ENCODE peak calls at places on chromosomes 12 and 14, in nine cellular contexts. One of them, this sample, is unnamed.
A peak's percentile ranks its signal among the peaks of the same experiment; 100 is the strongest.

GRCh38 chr12:95942106-95942531 is 295 bp downstream of the CCDC38 start:
- DNase-seq in CD4-positive, alpha-beta T cell: no peak
- DNase-seq in Peyer's patch: peak; percentile 18
- DNase-seq in stomach: no peak
- DNase-seq in foreskin keratinocyte: peak; percentile 22
- DNase-seq in dorsolateral prefrontal cortex: no peak
- DNase-seq in H9: no peak
- DNase-seq in right lobe of liver: no peak
- DNase-seq in CD8-positive, alpha-beta T cell: no peak
- DNase-seq in this sample: no peak

GRCh38 chr14:88791629-88792571 is 853 bp downstream of the EML5 start:
- DNase-seq in CD4-positive, alpha-beta T cell: peak; percentile 7
- DNase-seq in Peyer's patch: peak; percentile 31
- DNase-seq in stomach: peak; percentile 28
- DNase-seq in foreskin keratinocyte: no peak
- DNase-seq in dorsolateral prefrontal cortex: peak; percentile 28
- DNase-seq in H9: peak; percentile 37
- DNase-seq in right lobe of liver: peak; percentile 58
- DNase-seq in CD8-positive, alpha-beta T cell: no peak
- DNase-seq in this sample: peak; percentile 54

GRCh38 chr14:20302042-20302761 is 3.5 kb downstream of the TTC5 start:
- DNase-seq in CD4-positive, alpha-beta T cell: no peak
- DNase-seq in Peyer's patch: no peak
- DNase-seq in stomach: no peak
- DNase-seq in foreskin keratinocyte: peak; percentile 20
- DNase-seq in dorsolateral prefrontal cortex: no peak
- DNase-seq in H9: no peak
- DNase-seq in right lobe of liver: no peak
- DNase-seq in CD8-positive, alpha-beta T cell: no peak
- DNase-seq in this sample: no peak

GRCh38 chr12:5433840-5434646 is 2.1 kb downstream of the NTF3 start:
- DNase-seq in CD4-positive, alpha-beta T cell: no peak
- DNase-seq in Peyer's patch: no peak
- DNase-seq in stomach: no peak
- DNase-seq in foreskin keratinocyte: no peak
- DNase-seq in dorsolateral prefrontal cortex: no peak
- DNase-seq in H9: no peak
- DNase-seq in right lobe of liver: no peak
- DNase-seq in CD8-positive, alpha-beta T cell: no peak
- DNase-seq in this sample: no peak

GRCh38 chr14:38311655-38312054 is 55.8 kb upstream of the CLEC14A start:
- DNase-seq in CD4-positive, alpha-beta T cell: no peak
- DNase-seq in Peyer's patch: no peak
- DNase-seq in stomach: no peak
- DNase-seq in foreskin keratinocyte: no peak
- DNase-seq in dorsolateral prefrontal cortex: no peak
- DNase-seq in H9: no peak
- DNase-seq in right lobe of liver: no peak
- DNase-seq in CD8-positive, alpha-beta T cell: no peak
- DNase-seq in this sample: no peak

GRCh38 chr14:20493634-20494033 is 11.7 kb upstream of the RNASE10 start:
- DNase-seq in CD4-positive, alpha-beta T cell: no peak
- DNase-seq in Peyer's patch: no peak
- DNase-seq in stomach: no peak
- DNase-seq in foreskin keratinocyte: no peak
- DNase-seq in dorsolateral prefrontal cortex: no peak
- DNase-seq in H9: no peak
- DNase-seq in right lobe of liver: no peak
- DNase-seq in CD8-positive, alpha-beta T cell: no peak
- DNase-seq in this sample: no peak

GRCh38 chr12:41967668-41968649 is 176.7 kb downstream of the GXYLT1 start:
- DNase-seq in CD4-positive, alpha-beta T cell: no peak
- DNase-seq in Peyer's patch: no peak
- DNase-seq in stomach: no peak
- DNase-seq in foreskin keratinocyte: peak; percentile 11
- DNase-seq in dorsolateral prefrontal cortex: no peak
- DNase-seq in H9: peak; percentile 77
- DNase-seq in right lobe of liver: no peak
- DNase-seq in CD8-positive, alpha-beta T cell: no peak
- DNase-seq in this sample: no peak

GRCh38 chr14:38999949-39000348 is 103.1 kb downstream of the SEC23A start:
- DNase-seq in CD4-positive, alpha-beta T cell: no peak
- DNase-seq in Peyer's patch: no peak
- DNase-seq in stomach: no peak
- DNase-seq in foreskin keratinocyte: no peak
- DNase-seq in dorsolateral prefrontal cortex: no peak
- DNase-seq in H9: no peak
- DNase-seq in right lobe of liver: no peak
- DNase-seq in CD8-positive, alpha-beta T cell: no peak
- DNase-seq in this sample: no peak

GRCh38 chr12:53380797-53381738 is 1.1 kb downstream of the SP1 start:
- DNase-seq in CD4-positive, alpha-beta T cell: no peak
- DNase-seq in Peyer's patch: no peak
- DNase-seq in stomach: no peak
- DNase-seq in foreskin keratinocyte: peak; percentile 60
- DNase-seq in dorsolateral prefrontal cortex: no peak
- DNase-seq in H9: peak; percentile 48
- DNase-seq in right lobe of liver: no peak
- DNase-seq in CD8-positive, alpha-beta T cell: no peak
- DNase-seq in this sample: peak; percentile 47

GRCh38 chr12:99758997-99759396 is 111.4 kb downstream of the GARIN6 start:
- DNase-seq in CD4-positive, alpha-beta T cell: no peak
- DNase-seq in Peyer's patch: no peak
- DNase-seq in stomach: no peak
- DNase-seq in foreskin keratinocyte: no peak
- DNase-seq in dorsolateral prefrontal cortex: no peak
- DNase-seq in H9: no peak
- DNase-seq in right lobe of liver: no peak
- DNase-seq in CD8-positive, alpha-beta T cell: no peak
- DNase-seq in this sample: no peak

GRCh38 chr14:29926701-29927595 is 699 bp downstream of the PRKD1 start:
- DNase-seq in CD4-positive, alpha-beta T cell: no peak
- DNase-seq in Peyer's patch: no peak
- DNase-seq in stomach: peak; percentile 67
- DNase-seq in foreskin keratinocyte: peak; percentile 5
- DNase-seq in dorsolateral prefrontal cortex: peak; percentile 46
- DNase-seq in H9: peak; percentile 53
- DNase-seq in right lobe of liver: peak; percentile 67
- DNase-seq in CD8-positive, alpha-beta T cell: no peak
- DNase-seq in this sample: peak; percentile 66

GRCh38 chr14:98208943-98209342 is 1063.1 kb downstream of the BCL11B start:
- DNase-seq in CD4-positive, alpha-beta T cell: no peak
- DNase-seq in Peyer's patch: no peak
- DNase-seq in stomach: no peak
- DNase-seq in foreskin keratinocyte: no peak
- DNase-seq in dorsolateral prefrontal cortex: no peak
- DNase-seq in H9: no peak
- DNase-seq in right lobe of liver: no peak
- DNase-seq in CD8-positive, alpha-beta T cell: no peak
- DNase-seq in this sample: no peak

GRCh38 chr14:103194256-103195045 is 71.2 kb downstream of the TNFAIP2 start:
- DNase-seq in CD4-positive, alpha-beta T cell: no peak
- DNase-seq in Peyer's patch: no peak
- DNase-seq in stomach: no peak
- DNase-seq in foreskin keratinocyte: peak; percentile 21
- DNase-seq in dorsolateral prefrontal cortex: no peak
- DNase-seq in H9: no peak
- DNase-seq in right lobe of liver: no peak
- DNase-seq in CD8-positive, alpha-beta T cell: no peak
- DNase-seq in this sample: no peak

GRCh38 chr14:100297320-100298300 is 8.6 kb downstream of the SLC25A29 start:
- DNase-seq in CD4-positive, alpha-beta T cell: no peak
- DNase-seq in Peyer's patch: peak; percentile 80
- DNase-seq in stomach: peak; percentile 76
- DNase-seq in foreskin keratinocyte: no peak
- DNase-seq in dorsolateral prefrontal cortex: peak; percentile 70
- DNase-seq in H9: no peak
- DNase-seq in right lobe of liver: peak; percentile 70
- DNase-seq in CD8-positive, alpha-beta T cell: no peak
- DNase-seq in this sample: peak; percentile 82

GRCh38 chr12:94290353-94290752 is 142.0 kb downstream of the PLXNC1 start:
- DNase-seq in CD4-positive, alpha-beta T cell: no peak
- DNase-seq in Peyer's patch: no peak
- DNase-seq in stomach: no peak
- DNase-seq in foreskin keratinocyte: no peak
- DNase-seq in dorsolateral prefrontal cortex: no peak
- DNase-seq in H9: no peak
- DNase-seq in right lobe of liver: no peak
- DNase-seq in CD8-positive, alpha-beta T cell: no peak
- DNase-seq in this sample: no peak
- TF ChIP-seq CTCF in CD4-positive, alpha-beta T cell: no peak
- TF ChIP-seq CTCF in Peyer's patch: no peak
- TF ChIP-seq CTCF in stomach: no peak
- TF ChIP-seq CTCF in foreskin keratinocyte: no peak
- TF ChIP-seq CTCF in dorsolateral prefrontal cortex: no peak
- TF ChIP-seq CTCF in H9: no peak
- TF ChIP-seq CTCF in right lobe of liver: no peak
- TF ChIP-seq CTCF in CD8-positive, alpha-beta T cell: no peak
- TF ChIP-seq CTCF in this sample: no peak

DNA sequence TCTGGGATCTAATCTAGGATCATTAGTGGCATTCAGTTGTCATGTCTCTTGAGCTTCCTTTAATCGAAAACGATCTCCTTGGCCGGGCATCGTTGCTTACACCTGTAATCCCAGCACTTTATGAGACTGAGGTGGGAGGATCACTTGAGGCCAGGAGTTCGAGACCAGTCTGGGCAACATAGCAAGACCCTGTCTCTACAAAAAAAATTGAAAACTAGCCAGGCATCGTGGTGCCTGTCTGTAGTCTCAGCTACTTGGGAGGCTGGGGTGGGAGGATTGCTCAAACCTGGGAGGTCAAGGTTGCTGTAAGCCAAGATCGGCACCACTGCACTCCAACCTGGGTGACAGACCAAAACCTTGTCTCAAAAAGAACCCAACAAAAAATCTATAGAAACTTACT is 9.0 kb downstream of the PUS1 start:
- DNase-seq in CD4-positive, alpha-beta T cell: no peak
- DNase-seq in Peyer's patch: no peak
- DNase-seq in stomach: no peak
- DNase-seq in foreskin keratinocyte: no peak
- DNase-seq in dorsolateral prefrontal cortex: no peak
- DNase-seq in H9: no peak
- DNase-seq in right lobe of liver: no peak
- DNase-seq in CD8-positive, alpha-beta T cell: no peak
- DNase-seq in this sample: no peak
- H3K27ac ChIP-seq in CD4-positive, alpha-beta T cell: no peak overlapping the region
- H3K27ac ChIP-seq in Peyer's patch: no peak overlapping the region
- H3K27ac ChIP-seq in stomach: no peak overlapping the region
- H3K27ac ChIP-seq in foreskin keratinocyte: no peak overlapping the region
- H3K27ac ChIP-seq in dorsolateral prefrontal cortex: no peak overlapping the region
- H3K27ac ChIP-seq in H9: no peak overlapping the region
- H3K27ac ChIP-seq in right lobe of liver: no peak overlapping the region
- H3K27ac ChIP-seq in CD8-positive, alpha-beta T cell: no peak overlapping the region
- H3K27ac ChIP-seq in this sample: no peak overlapping the region

DNA sequence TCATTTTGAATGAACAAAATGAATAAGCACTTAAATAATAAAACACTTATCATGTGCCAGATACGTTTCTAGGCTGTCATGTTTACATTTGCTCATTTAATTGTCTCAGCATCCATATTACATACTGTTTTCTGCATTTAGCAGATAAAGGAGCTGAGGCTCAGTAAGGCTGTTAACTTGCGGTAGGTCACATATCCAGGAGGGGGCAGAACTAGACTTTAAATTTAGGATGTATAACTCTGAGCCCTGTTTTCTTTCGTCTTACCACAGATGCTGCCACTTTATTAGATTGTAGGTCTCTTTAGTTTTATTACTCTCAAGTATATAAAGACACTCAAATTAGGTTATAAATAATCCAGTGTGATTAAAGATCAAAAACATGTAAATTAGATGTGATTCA is 17.7 kb downstream of the IRAK4 start:
- DNase-seq in CD4-positive, alpha-beta T cell: no peak
- DNase-seq in Peyer's patch: no peak
- DNase-seq in stomach: no peak
- DNase-seq in foreskin keratinocyte: no peak
- DNase-seq in dorsolateral prefrontal cortex: no peak
- DNase-seq in H9: no peak
- DNase-seq in right lobe of liver: no peak
- DNase-seq in CD8-positive, alpha-beta T cell: no peak
- DNase-seq in this sample: no peak
- TF ChIP-seq CTCF in CD4-positive, alpha-beta T cell: peak; percentile 50
- TF ChIP-seq CTCF in Peyer's patch: peak; percentile 48
- TF ChIP-seq CTCF in stomach: peak; percentile 16
- TF ChIP-seq CTCF in foreskin keratinocyte: peak; percentile 76
- TF ChIP-seq CTCF in dorsolateral prefrontal cortex: peak; percentile 40
- TF ChIP-seq CTCF in H9: peak; percentile 66
- TF ChIP-seq CTCF in right lobe of liver: peak; percentile 32
- TF ChIP-seq CTCF in CD8-positive, alpha-beta T cell: peak; percentile 56
- TF ChIP-seq CTCF in this sample: peak; percentile 28

GRCh38 chr12:111446631-111447570 is 41.2 kb downstream of the SH2B3 start:
- DNase-seq in CD4-positive, alpha-beta T cell: no peak
- DNase-seq in Peyer's patch: peak; percentile 11
- DNase-seq in stomach: peak; percentile 17
- DNase-seq in foreskin keratinocyte: no peak
- DNase-seq in dorsolateral prefrontal cortex: peak; percentile 18
- DNase-seq in H9: no peak
- DNase-seq in right lobe of liver: no peak
- DNase-seq in CD8-positive, alpha-beta T cell: no peak
- DNase-seq in this sample: no peak
- H3K27ac ChIP-seq in CD4-positive, alpha-beta T cell: no peak overlapping the region
- H3K27ac ChIP-seq in Peyer's patch: peak overlapping the region; percentile 71
- H3K27ac ChIP-seq in stomach: peak overlapping the region; percentile 70
- H3K27ac ChIP-seq in foreskin keratinocyte: no peak overlapping the region
- H3K27ac ChIP-seq in dorsolateral prefrontal cortex: peak overlapping the region; percentile 77
- H3K27ac ChIP-seq in H9: no peak overlapping the region
- H3K27ac ChIP-seq in right lobe of liver: peak overlapping the region; percentile 51
- H3K27ac ChIP-seq in CD8-positive, alpha-beta T cell: no peak overlapping the region
- H3K27ac ChIP-seq in this sample: peak overlapping the region; percentile 77

GRCh38 chr12:40107803-40108620 is 2.1 kb upstream of the SLC2A13 start:
- DNase-seq in CD4-positive, alpha-beta T cell: no peak
- DNase-seq in Peyer's patch: peak; percentile 35
- DNase-seq in stomach: no peak
- DNase-seq in foreskin keratinocyte: no peak
- DNase-seq in dorsolateral prefrontal cortex: no peak
- DNase-seq in H9: no peak
- DNase-seq in right lobe of liver: no peak
- DNase-seq in CD8-positive, alpha-beta T cell: no peak
- DNase-seq in this sample: peak; percentile 40
- TF ChIP-seq CTCF in CD4-positive, alpha-beta T cell: peak; percentile 48
- TF ChIP-seq CTCF in Peyer's patch: no peak
- TF ChIP-seq CTCF in stomach: no peak
- TF ChIP-seq CTCF in foreskin keratinocyte: no peak
- TF ChIP-seq CTCF in dorsolateral prefrontal cortex: no peak
- TF ChIP-seq CTCF in H9: peak; percentile 6
- TF ChIP-seq CTCF in right lobe of liver: no peak
- TF ChIP-seq CTCF in CD8-positive, alpha-beta T cell: peak; percentile 40
- TF ChIP-seq CTCF in this sample: no peak

GRCh38 chr12:8709124-8709830 is 11.5 kb downstream of the RIMKLB start:
- DNase-seq in CD4-positive, alpha-beta T cell: no peak
- DNase-seq in Peyer's patch: no peak
- DNase-seq in stomach: peak; percentile 53
- DNase-seq in foreskin keratinocyte: no peak
- DNase-seq in dorsolateral prefrontal cortex: no peak
- DNase-seq in H9: no peak
- DNase-seq in right lobe of liver: no peak
- DNase-seq in CD8-positive, alpha-beta T cell: no peak
- DNase-seq in this sample: no peak
- H3K27ac ChIP-seq in CD4-positive, alpha-beta T cell: no peak overlapping the region
- H3K27ac ChIP-seq in Peyer's patch: peak overlapping the region; percentile 30
- H3K27ac ChIP-seq in stomach: peak overlapping the region; percentile 62
- H3K27ac ChIP-seq in foreskin keratinocyte: no peak overlapping the region
- H3K27ac ChIP-seq in dorsolateral prefrontal cortex: peak overlapping the region; percentile 74
- H3K27ac ChIP-seq in H9: no peak overlapping the region
- H3K27ac ChIP-seq in right lobe of liver: peak overlapping the region; percentile 45
- H3K27ac ChIP-seq in CD8-positive, alpha-beta T cell: no peak overlapping the region
- H3K27ac ChIP-seq in this sample: peak overlapping the region; percentile 74

GRCh38 chr14:95417492-95417891 is 97.8 kb upstream of the CLMN start:
- DNase-seq in CD4-positive, alpha-beta T cell: no peak
- DNase-seq in Peyer's patch: no peak
- DNase-seq in stomach: no peak
- DNase-seq in foreskin keratinocyte: no peak
- DNase-seq in dorsolateral prefrontal cortex: no peak
- DNase-seq in H9: no peak
- DNase-seq in right lobe of liver: no peak
- DNase-seq in CD8-positive, alpha-beta T cell: no peak
- DNase-seq in this sample: no peak
- TF ChIP-seq CTCF in CD4-positive, alpha-beta T cell: no peak
- TF ChIP-seq CTCF in Peyer's patch: no peak
- TF ChIP-seq CTCF in stomach: no peak
- TF ChIP-seq CTCF in foreskin keratinocyte: peak; percentile 27
- TF ChIP-seq CTCF in dorsolateral prefrontal cortex: peak; percentile 18
- TF ChIP-seq CTCF in H9: peak; percentile 46
- TF ChIP-seq CTCF in right lobe of liver: no peak
- TF ChIP-seq CTCF in CD8-positive, alpha-beta T cell: no peak
- TF ChIP-seq CTCF in this sample: no peak

This sample was measured in lower lobe of right lung.